ENCODE peak calls at places on chromosome 14, in ten cellular contexts. V, R, A, P, L, K, O, I, X and E are unnamed samples.

GRCh38 chr14:81323621-81324400 is 76.3 kb downstream of the STON2 start:
- DNase-seq in I (peak), P (no peak), V (peak), K (no peak), O (peak), X (peak), L (peak), R (no peak), A (no peak), E (no peak)

GRCh38 chr14:68947802-68948201 is 31.3 kb downstream of the ACTN1 start:
- DNase-seq in K (no peak), L (no peak), V (peak), A (peak), R (no peak), O (peak), P (peak), X (peak), I (no peak), E (peak)

GRCh38 chr14:86934196-86934595 is 1058.8 kb downstream of the GALC start:
- DNase-seq in X (no peak), P (no peak), L (no peak), V (no peak), K (no peak), O (no peak), R (no peak), I (no peak), A (no peak), E (no peak)

GRCh38 chr14:54653764-54654469 is 87.0 kb downstream of the SAMD4A start:
- DNase-seq in O (no peak), A (peak), X (peak), L (no peak), V (no peak), K (no peak), I (no peak), P (peak), R (no peak), E (peak)

GRCh38 chr14:21612324-21612723 is 22.4 kb downstream of the OR10G2 start:
- DNase-seq in R (no peak), L (no peak), P (no peak), K (no peak), X (no peak), A (no peak), O (no peak), I (no peak), V (no peak), E (no peak)

GRCh38 chr14:69996197-69996596 is 117.0 kb downstream of the SMOC1 start:
- DNase-seq in I (no peak), O (no peak), V (no peak), R (no peak), X (peak), P (no peak), K (no peak), L (no peak), A (no peak), E (no peak)

GRCh38 chr14:23094666-23095195 is at the start of gene ACIN1:
- DNase-seq in R (peak), L (peak), P (no peak), O (peak), V (peak), X (peak), A (peak), K (peak), I (peak), E (peak)

GRCh38 chr14:65229431-65230286 is 127.3 kb upstream of the MAX start:
- DNase-seq in O (peak), P (peak), R (no peak), A (no peak), I (no peak), X (no peak), K (no peak), L (peak), V (peak), E (peak)

GRCh38 chr14:68787235-68787727 is 5.6 kb downstream of the ZFP36L1 start:
- DNase-seq in O (peak), K (no peak), I (no peak), P (no peak), V (peak), X (peak), R (no peak), L (no peak), A (no peak), E (peak)

GRCh38 chr14:91021115-91021514 is 39.3 kb downstream of the RPS6KA5 start:
- DNase-seq in I (no peak), P (no peak), R (no peak), X (peak), V (no peak), O (no peak), L (no peak), K (no peak), A (no peak), E (no peak)

GRCh38 chr14:65604946-65605345 is 192.4 kb downstream of the FUT8 start:
- DNase-seq in I (no peak), A (no peak), P (no peak), R (no peak), X (peak), L (no peak), O (no peak), V (no peak), K (no peak), E (no peak)

GRCh38 chr14:23929822-23930294 is 23.7 kb upstream of the DHRS4 start:
- DNase-seq in O (peak), L (peak), I (peak), X (peak), A (peak), P (peak), K (peak), V (peak), R (peak), E (peak)

GRCh38 chr14:75648066-75648838 is 12.4 kb downstream of the ERG28 start:
- DNase-seq in K (peak), I (peak), V (peak), L (no peak), A (peak), R (peak), P (peak), X (peak), O (no peak), E (peak)

GRCh38 chr14:91029451-91030217 is 30.8 kb downstream of the RPS6KA5 start:
- DNase-seq in L (no peak), R (no peak), K (no peak), V (no peak), A (no peak), O (no peak), I (no peak), P (no peak), X (no peak), E (no peak)

GRCh38 chr14:97459180-97459579 is 662.0 kb downstream of the VRK1 start:
- DNase-seq in X (no peak), R (no peak), P (no peak), O (no peak), I (no peak), A (no peak), V (no peak), L (no peak), K (no peak), E (no peak)

GRCh38 chr14:71471604-71472003 is 460.6 kb upstream of the RGS6 start:
- DNase-seq in O (no peak), X (no peak), R (no peak), V (no peak), K (no peak), I (no peak), A (no peak), P (no peak), L (no peak), E (no peak)

GRCh38 chr14:65392296-65392695 is 20.2 kb upstream of the FUT8 start:
- DNase-seq in I (no peak), X (peak), V (no peak), P (no peak), O (no peak), L (no peak), K (no peak), A (no peak), R (no peak), E (no peak)

GRCh38 chr14:30872602-30873001 is 1.8 kb upstream of the COCH start:
- DNase-seq in A (no peak), K (no peak), L (no peak), P (no peak), O (no peak), I (no peak), R (no peak), X (no peak), V (no peak), E (no peak)

GRCh38 chr14:30874120-30874998 is at the start of gene COCH:
- DNase-seq in R (no peak), O (peak), L (peak), A (no peak), X (no peak), P (peak), I (no peak), K (no peak), V (peak), E (no peak)

GRCh38 chr14:30875788-30876053 is 1.4 kb downstream of the COCH start:
- DNase-seq in O (no peak), X (no peak), R (no peak), A (no peak), V (no peak), L (no peak), K (no peak), I (no peak), P (no peak), E (no peak)

GRCh38 chr14:30874999-30875787 is 834 bp downstream of the COCH start:
- DNase-seq in A (no peak), P (no peak), I (no peak), R (no peak), L (peak), X (no peak), O (peak), K (no peak), V (no peak), E (peak)

GRCh38 chr14:30873308-30874119 is 845 bp upstream of the COCH start:
- DNase-seq in A (no peak), R (no peak), I (no peak), K (no peak), P (no peak), V (no peak), X (no peak), L (no peak), O (no peak), E (no peak)
- H3K4me3 ChIP-seq in A (peak), R (no peak), I (no peak), K (no peak), P (peak), V (peak), X (no peak), L (peak), O (no peak), E (peak)

GRCh38 chr14:100562751-100563150 is 24.5 kb downstream of the BEGAIN start:
- DNase-seq in P (no peak), A (no peak), I (no peak), O (no peak), R (no peak), X (no peak), L (no peak), V (no peak), K (no peak), E (no peak)

GRCh38 chr14:100558966-100559365 is 28.3 kb downstream of the BEGAIN start:
- DNase-seq in L (no peak), R (no peak), X (no peak), K (no peak), V (no peak), P (no peak), A (no peak), I (no peak), O (no peak), E (no peak)

GRCh38 chr14:100559455-100559854 is 27.8 kb downstream of the BEGAIN start:
- DNase-seq in P (no peak), X (no peak), I (no peak), O (no peak), L (no peak), K (no peak), V (no peak), R (no peak), A (no peak), E (no peak)

GRCh38 chr14:100560471-100560870 is 26.7 kb downstream of the BEGAIN start:
- DNase-seq in A (no peak), L (no peak), I (no peak), V (no peak), P (no peak), X (no peak), R (no peak), O (no peak), K (no peak), E (no peak)

GRCh38 chr14:100560999-100561398 is 26.2 kb downstream of the BEGAIN start:
- DNase-seq in O (no peak), P (no peak), K (no peak), R (no peak), X (no peak), I (no peak), L (no peak), V (no peak), A (no peak), E (no peak)
- H3K4me3 ChIP-seq in O (no peak), P (no peak), K (no peak), R (no peak), X (no peak), I (no peak), L (no peak), V (no peak), A (no peak), E (no peak)

GRCh38 chr14:104656014-104656714 is 33.3 kb upstream of the INF2 start:
- DNase-seq in A (no peak), X (no peak), O (no peak), I (no peak), K (no peak), P (no peak), R (no peak), V (no peak), L (no peak), E (no peak)
- H3K4me3 ChIP-seq in A (no peak), X (no peak), O (no peak), I (no peak), K (no peak), P (no peak), R (no peak), V (no peak), L (no peak), E (no peak)

GRCh38 chr14:104722938-104723650 is 935 bp upstream of the ADSS1 start:
- DNase-seq in V (no peak), X (no peak), O (no peak), L (no peak), R (no peak), P (no peak), K (no peak), A (peak), I (no peak), E (no peak)

GRCh38 chr14:104724981-104725771 is 1.1 kb downstream of the ADSS1 start:
- DNase-seq in V (peak), R (no peak), A (peak), O (peak), L (peak), X (no peak), P (peak), K (no peak), I (no peak), E (peak)

GRCh38 chr14:104725772-104726548 is 1.9 kb downstream of the ADSS1 start:
- DNase-seq in I (no peak), A (peak), V (no peak), R (no peak), K (no peak), P (no peak), O (no peak), X (no peak), L (no peak), E (no peak)

GRCh38 chr14:104723651-104724406 is at the start of gene ADSS1:
- DNase-seq in O (peak), P (peak), K (no peak), A (peak), L (peak), V (peak), R (no peak), X (peak), I (peak), E (peak)

DNA sequence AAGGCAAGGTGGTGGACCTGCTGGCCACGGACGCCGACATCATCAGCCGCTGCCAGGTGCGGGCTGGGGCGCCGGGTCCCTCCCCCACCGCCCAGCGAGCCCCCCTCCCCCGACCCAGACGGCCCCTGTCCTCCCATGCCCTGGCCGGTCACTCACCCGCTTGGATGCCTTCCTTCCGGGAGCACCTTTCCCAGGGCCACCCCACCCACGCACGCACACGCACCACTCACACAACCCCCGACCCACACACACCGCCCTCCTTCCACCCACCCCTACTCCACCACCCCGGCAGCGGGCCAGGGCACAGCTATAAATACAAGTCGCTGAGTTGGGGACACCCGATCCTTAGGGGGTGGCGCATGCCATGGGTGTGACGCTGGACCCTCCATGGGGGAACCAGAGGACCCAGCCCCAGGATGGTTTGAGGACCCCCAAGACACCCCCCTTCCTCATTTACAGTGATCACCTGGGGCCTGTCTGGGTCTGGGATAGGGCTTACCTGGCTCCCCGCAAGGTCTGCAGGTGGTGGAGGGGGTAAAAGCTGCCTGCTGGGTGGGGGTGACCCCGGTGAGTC is 465 bp downstream of the ADSS1 start:
- DNase-seq in O (peak), I (peak), X (no peak), V (peak), R (no peak), K (no peak), L (no peak), A (peak), P (peak), E (no peak)
- H3K4me3 ChIP-seq in O (peak), I (peak), X (peak), V (peak), R (peak), K (peak), L (peak), A (peak), P (peak), E (peak)